ENCODE peak calls at places on chromosomes 16 and 17, in four cellular contexts. H, X, Y and Z are unnamed samples.
A peak's percentile ranks its signal among the peaks of the same experiment; 100 is the strongest.

GRCh38 chr16:75099738-75100615 is 16.6 kb downstream of the LDHD start:
- DNase-seq in H (peak; percentile 86), X (no peak), Y (no peak), Z (no peak)

GRCh38 chr16:48969611-48970010 is 312.0 kb downstream of the CBLN1 start:
- DNase-seq in H (no peak), X (no peak), Y (no peak), Z (no peak)

GRCh38 chr16:12819126-12820117 is 15.7 kb upstream of the CPPED1 start:
- DNase-seq in H (peak; percentile 82), X (no peak), Y (peak; percentile 80), Z (peak; percentile 84)

GRCh38 chr16:13337482-13337881 is 436.1 kb downstream of the SHISA9 start:
- DNase-seq in H (no peak), X (no peak), Y (no peak), Z (no peak)

GRCh38 chr16:55711959-55712876 is 56.4 kb downstream of the SLC6A2 start:
- DNase-seq in H (peak; percentile 67), X (peak; percentile 54), Y (peak; percentile 61), Z (peak; percentile 72)

GRCh38 chr16:29028457-29029167 is 43.8 kb downstream of the LAT start:
- DNase-seq in H (no peak), X (no peak), Y (no peak), Z (no peak)

GRCh38 chr17:50218771-50219315 is 17.4 kb upstream of the COL1A1 start:
- DNase-seq in H (no peak), X (peak; percentile 23), Y (no peak), Z (no peak)

GRCh38 chr17:35906559-35907265 is 23.9 kb downstream of the RDM1 start:
- DNase-seq in H (no peak), X (no peak), Y (no peak), Z (no peak)

GRCh38 chr16:89018605-89019158 is 41.7 kb upstream of the CBFA2T3 start:
- DNase-seq in H (no peak), X (no peak), Y (no peak), Z (no peak)

GRCh38 chr17:6475411-6475810 is 31.2 kb downstream of the PIMREG start:
- DNase-seq in H (no peak), X (no peak), Y (no peak), Z (no peak)

GRCh38 chr17:50495918-50496317 is 12.3 kb upstream of the MYCBPAP start:
- DNase-seq in H (no peak), X (no peak), Y (no peak), Z (no peak)

GRCh38 chr17:2396192-2396567 is 4.7 kb downstream of the MNT start:
- DNase-seq in H (no peak), X (no peak), Y (no peak), Z (no peak)

GRCh38 chr16:14961405-14962186 is 13.2 kb upstream of the PDXDC1 start:
- DNase-seq in H (no peak), X (no peak), Y (no peak), Z (no peak)

GRCh38 chr17:49708515-49709161 is 874 bp upstream of the SLC35B1 start:
- DNase-seq in H (no peak), X (peak; percentile 17), Y (no peak), Z (no peak)

GRCh38 chr16:65044861-65045260 is 77.0 kb downstream of the CDH11 start:
- DNase-seq in H (no peak), X (no peak), Y (no peak), Z (no peak)

GRCh38 chr17:39663688-39664580 is 1.2 kb upstream of the TCAP start:
- DNase-seq in H (no peak), X (peak; percentile 74), Y (no peak), Z (no peak)

GRCh38 chr16:1696863-1697262 is 9.1 kb upstream of the MAPK8IP3 start:
- DNase-seq in H (no peak), X (no peak), Y (no peak), Z (no peak)

GRCh38 chr17:3892095-3892998 is 506 bp downstream of the CAMKK1 start:
- DNase-seq in H (peak; percentile 64), X (peak; percentile 86), Y (peak; percentile 23), Z (peak; percentile 41)

GRCh38 chr16:82720414-82720813 is 93.6 kb downstream of the CDH13 start:
- DNase-seq in H (no peak), X (no peak), Y (no peak), Z (no peak)

GRCh38 chr17:78496311-78496710 is 80.9 kb downstream of the DNAH17 start:
- DNase-seq in H (no peak), X (no peak), Y (no peak), Z (no peak)

GRCh38 chr17:63639125-63639524 is 16.9 kb downstream of the MAP3K3 start:
- DNase-seq in H (no peak), X (no peak), Y (no peak), Z (no peak)

GRCh38 chr17:83096401-83097220 is 17.2 kb downstream of the METRNL start:
- DNase-seq in H (no peak), X (peak; percentile 93), Y (no peak), Z (peak; percentile 31)

GRCh38 chr17:48311324-48311723 is 118.7 kb downstream of the SKAP1 start:
- DNase-seq in H (no peak), X (no peak), Y (no peak), Z (no peak)

GRCh38 chr16:19861811-19862327 is 22.8 kb downstream of the GPRC5B start:
- DNase-seq in H (no peak), X (no peak), Y (no peak), Z (no peak)

GRCh38 chr16:88504489-88505404 is 51.7 kb downstream of the ZFPM1 start:
- DNase-seq in H (no peak), X (no peak), Y (no peak), Z (no peak)

GRCh38 chr16:71230122-71230845 is at the start of gene HYDIN:
- DNase-seq in H (peak; percentile 18), X (peak; percentile 90), Y (no peak), Z (no peak)

GRCh38 chr17:76992911-76993310 is 124.7 kb downstream of the MGAT5B start:
- DNase-seq in H (no peak), X (no peak), Y (no peak), Z (no peak)

GRCh38 chr16:77869997-77870813 is 81.8 kb downstream of the VAT1L start:
- DNase-seq in H (no peak), X (no peak), Y (no peak), Z (no peak)

GRCh38 chr16:56576585-56577299 is 11.9 kb downstream of the MT4 start:
- DNase-seq in H (peak; percentile 84), X (peak; percentile 92), Y (peak; percentile 90), Z (peak; percentile 86)

GRCh38 chr17:55263565-55264272 is 1.0 kb upstream of the HLF start:
- DNase-seq in H (no peak), X (no peak), Y (no peak), Z (no peak)

GRCh38 chr16:3087243-3087791 is 11.8 kb downstream of the ZSCAN10 start:
- DNase-seq in H (peak; percentile 52), X (no peak), Y (no peak), Z (no peak)

GRCh38 chr17:64783556-64784352 is 121.6 kb upstream of the SMURF2 start:
- DNase-seq in H (no peak), X (no peak), Y (no peak), Z (no peak)

GRCh38 chr16:3564130-3564888 is 12.9 kb downstream of the NLRC3 start:
- DNase-seq in H (no peak), X (no peak), Y (no peak), Z (no peak)

GRCh38 chr17:16374129-16374528 is 6.8 kb upstream of the UBB start:
- DNase-seq in H (no peak), X (no peak), Y (no peak), Z (no peak)